ENCODE peak calls at places on chromosomes 2 and 18, in six cellular contexts. G is NCI-H524; Z is RCC 7860; P is Karpas-422; N is HEK293T; F is activated CD4-positive, alpha-beta T cell treated with anti-CD3 and anti-CD28 coated beads, Interleukin-2, amount 50 U/mL, for 4 hours. H is an unnamed sample.

GRCh38 chr2:212173331-212173730 is 365.3 kb downstream of the ERBB4 start:
- DNase-seq in Z (no peak), N (no peak), F (no peak), G (no peak), P (no peak), H (no peak)

GRCh38 chr2:241884951-241885700 is 15.6 kb downstream of the RTP5 start:
- DNase-seq in P (no peak), F (no peak), N (no peak), G (no peak), Z (no peak), H (peak)

GRCh38 chr2:239476757-239477565 is 76.1 kb upstream of the HDAC4 start:
- DNase-seq in P (no peak), G (no peak), Z (no peak), F (no peak), N (no peak), H (no peak)

GRCh38 chr2:238657132-238658053 is 190.5 kb upstream of the TWIST2 start:
- DNase-seq in G (no peak), F (no peak), Z (no peak), P (no peak), N (no peak), H (no peak)

GRCh38 chr2:71824436-71824835 is 323.2 kb downstream of the CYP26B1 start:
- DNase-seq in F (no peak), N (no peak), Z (no peak), G (no peak), P (no peak), H (no peak)

GRCh38 chr2:8966123-8966908 is 37.2 kb downstream of the MBOAT2 start:
- DNase-seq in P (no peak), N (no peak), F (no peak), Z (no peak), G (no peak), H (no peak)

GRCh38 chr2:174959787-174960186 is 45.4 kb downstream of the CHN1 start:
- DNase-seq in G (no peak), N (no peak), Z (no peak), F (no peak), P (no peak), H (no peak)

GRCh38 chr2:149595069-149595963 is 7.7 kb upstream of the MMADHC start:
- DNase-seq in P (no peak), G (no peak), N (no peak), F (no peak), Z (peak), H (no peak)

GRCh38 chr2:105403785-105404698 is 5.2 kb upstream of the FHL2 start:
- DNase-seq in G (no peak), N (no peak), F (no peak), Z (peak), P (no peak), H (no peak)

GRCh38 chr2:31382452-31383120 is 32.0 kb downstream of the XDH start:
- DNase-seq in N (no peak), P (no peak), G (no peak), Z (no peak), F (no peak), H (no peak)

GRCh38 chr2:215712219-215712849 is 276.5 kb upstream of the FN1 start:
- DNase-seq in P (no peak), F (no peak), G (no peak), Z (peak), N (no peak), H (no peak)

GRCh38 chr2:163347982-163348842 is 387.6 kb downstream of the FIGN start:
- DNase-seq in Z (peak), P (no peak), F (no peak), G (peak), N (peak), H (no peak)

GRCh38 chr18:11419336-11419735 is 190.1 kb upstream of the SLC35G4 start:
- DNase-seq in N (no peak), P (no peak), F (no peak), Z (no peak), G (no peak), H (no peak)

H was measured in SK-N-DZ.